ENCODE peak calls at places on chromosome 22, in ten cellular contexts. One of them, this sample, is unnamed.

GRCh38 chr22:46749682-46750529 is 11.9 kb upstream of the CERK start:
- DNase-seq in KG1: no peak
- DNase-seq in GM10248: no peak
- DNase-seq in left lobe of liver: peak; percentile 83
- DNase-seq in IMR-90: no peak
- DNase-seq in uterus: no peak
- DNase-seq in A172: no peak
- DNase-seq in heart left ventricle: no peak
- DNase-seq in fibroblast of lung: no peak
- DNase-seq in kidney: peak; percentile 68
- DNase-seq in this sample: no peak

GRCh38 chr22:30890689-30891442 is 77.7 kb downstream of the MORC2 start:
- DNase-seq in GM10248: peak; percentile 76
- DNase-seq in heart left ventricle: no peak
- DNase-seq in IMR-90: peak; percentile 10
- DNase-seq in fibroblast of lung: peak; percentile 10
- DNase-seq in A172: no peak
- DNase-seq in kidney: peak; percentile 77
- DNase-seq in left lobe of liver: peak; percentile 51
- DNase-seq in uterus: no peak
- DNase-seq in KG1: no peak
- DNase-seq in this sample: peak; percentile 74

GRCh38 chr22:45129703-45130524 is 33.8 kb upstream of the NUP50 start:
- DNase-seq in KG1: no peak
- DNase-seq in fibroblast of lung: no peak
- DNase-seq in kidney: no peak
- DNase-seq in IMR-90: no peak
- DNase-seq in left lobe of liver: no peak
- DNase-seq in A172: no peak
- DNase-seq in uterus: no peak
- DNase-seq in GM10248: peak; percentile 29
- DNase-seq in heart left ventricle: no peak
- DNase-seq in this sample: no peak

GRCh38 chr22:19853058-19853878 is 1.4 kb downstream of the GNB1L start:
- DNase-seq in fibroblast of lung: no peak
- DNase-seq in uterus: peak; percentile 18
- DNase-seq in GM10248: peak; percentile 13
- DNase-seq in KG1: no peak
- DNase-seq in IMR-90: no peak
- DNase-seq in A172: no peak
- DNase-seq in heart left ventricle: no peak
- DNase-seq in kidney: peak; percentile 61
- DNase-seq in left lobe of liver: no peak
- DNase-seq in this sample: no peak

GRCh38 chr22:44384981-44385610 is 72.3 kb upstream of the SHISAL1 start:
- DNase-seq in KG1: no peak
- DNase-seq in uterus: no peak
- DNase-seq in heart left ventricle: no peak
- DNase-seq in fibroblast of lung: no peak
- DNase-seq in kidney: peak; percentile 68
- DNase-seq in A172: no peak
- DNase-seq in left lobe of liver: no peak
- DNase-seq in IMR-90: no peak
- DNase-seq in GM10248: no peak
- DNase-seq in this sample: no peak

GRCh38 chr22:49771266-49772065 is 56.2 kb downstream of the BRD1 start:
- DNase-seq in uterus: no peak
- DNase-seq in KG1: no peak
- DNase-seq in left lobe of liver: no peak
- DNase-seq in GM10248: no peak
- DNase-seq in A172: no peak
- DNase-seq in IMR-90: no peak
- DNase-seq in fibroblast of lung: no peak
- DNase-seq in kidney: peak; percentile 74
- DNase-seq in heart left ventricle: no peak
- DNase-seq in this sample: no peak

GRCh38 chr22:32752326-32752725 is 49.2 kb upstream of the TIMP3 start:
- DNase-seq in kidney: no peak
- DNase-seq in heart left ventricle: no peak
- DNase-seq in KG1: no peak
- DNase-seq in A172: peak; percentile 10
- DNase-seq in uterus: no peak
- DNase-seq in IMR-90: peak; percentile 63
- DNase-seq in GM10248: no peak
- DNase-seq in fibroblast of lung: peak; percentile 41
- DNase-seq in left lobe of liver: no peak
- DNase-seq in this sample: no peak

GRCh38 chr22:47194476-47195155 is 432.2 kb downstream of the TBC1D22A start:
- DNase-seq in kidney: peak; percentile 15
- DNase-seq in KG1: no peak
- DNase-seq in heart left ventricle: no peak
- DNase-seq in fibroblast of lung: no peak
- DNase-seq in left lobe of liver: peak; percentile 35
- DNase-seq in uterus: no peak
- DNase-seq in IMR-90: no peak
- DNase-seq in GM10248: no peak
- DNase-seq in A172: no peak
- DNase-seq in this sample: no peak

GRCh38 chr22:37165940-37166674 is 16.4 kb upstream of the IL2RB start:
- DNase-seq in heart left ventricle: no peak
- DNase-seq in A172: no peak
- DNase-seq in IMR-90: no peak
- DNase-seq in left lobe of liver: no peak
- DNase-seq in KG1: no peak
- DNase-seq in GM10248: no peak
- DNase-seq in fibroblast of lung: no peak
- DNase-seq in uterus: no peak
- DNase-seq in kidney: peak; percentile 66
- DNase-seq in this sample: no peak

GRCh38 chr22:46308283-46308988 is 11.8 kb downstream of the GTSE1 start:
- DNase-seq in fibroblast of lung: no peak
- DNase-seq in kidney: peak; percentile 44
- DNase-seq in GM10248: no peak
- DNase-seq in uterus: no peak
- DNase-seq in IMR-90: no peak
- DNase-seq in left lobe of liver: no peak
- DNase-seq in A172: no peak
- DNase-seq in KG1: no peak
- DNase-seq in heart left ventricle: no peak
- DNase-seq in this sample: no peak

GRCh38 chr22:25582946-25583345 is 18.5 kb downstream of the GRK3 start:
- DNase-seq in KG1: no peak
- DNase-seq in uterus: no peak
- DNase-seq in A172: peak; percentile 4
- DNase-seq in IMR-90: peak; percentile 67
- DNase-seq in heart left ventricle: no peak
- DNase-seq in GM10248: no peak
- DNase-seq in left lobe of liver: no peak
- DNase-seq in fibroblast of lung: peak; percentile 67
- DNase-seq in kidney: no peak
- DNase-seq in this sample: no peak

GRCh38 chr22:35258144-35258988 is 1.1 kb downstream of the HMGXB4 start:
- DNase-seq in heart left ventricle: peak; percentile 10
- DNase-seq in uterus: no peak
- DNase-seq in left lobe of liver: no peak
- DNase-seq in A172: peak; percentile 2
- DNase-seq in KG1: no peak
- DNase-seq in fibroblast of lung: peak; percentile 65
- DNase-seq in IMR-90: peak; percentile 11
- DNase-seq in kidney: no peak
- DNase-seq in GM10248: no peak
- DNase-seq in this sample: peak; percentile 46

GRCh38 chr22:38706101-38706884 is 549 bp downstream of the GTPBP1 start:
- DNase-seq in left lobe of liver: peak; percentile 69
- DNase-seq in kidney: peak; percentile 91
- DNase-seq in fibroblast of lung: peak; percentile 14
- DNase-seq in IMR-90: peak; percentile 27
- DNase-seq in uterus: peak; percentile 41
- DNase-seq in GM10248: no peak
- DNase-seq in KG1: no peak
- DNase-seq in heart left ventricle: peak; percentile 53
- DNase-seq in A172: no peak
- DNase-seq in this sample: no peak